ENCODE peak calls at places on chromosomes 12 and 14, in six cellular contexts. T is prostate gland, E is coronary artery, A is hepatocyte, I is endothelial cell of umbilical vein, K is ascending aorta. B is an unnamed sample.

GRCh38 chr14:22614240-22614799 is 16.2 kb downstream of the ABHD4 start:
- DNase-seq in I (peak), T (peak), E (no peak), K (peak), A (peak), B (peak)

GRCh38 chr14:83467811-83468210 is 1934.2 kb upstream of the SEL1L start:
- DNase-seq in E (no peak), T (no peak), I (no peak), K (no peak), A (no peak), B (no peak)

GRCh38 chr12:46855760-46856159 is 30.0 kb upstream of the SLC38A4 start:
- DNase-seq in E (no peak), I (no peak), A (no peak), K (no peak), T (no peak), B (no peak)

GRCh38 chr12:76820888-76821482 is 57.1 kb downstream of the ZDHHC17 start:
- DNase-seq in I (peak), T (peak), K (no peak), A (peak), E (no peak), B (peak)

GRCh38 chr14:99663716-99664635 is 19.0 kb downstream of the HHIPL1 start:
- DNase-seq in I (no peak), T (no peak), K (no peak), E (no peak), A (no peak), B (no peak)

GRCh38 chr12:101697197-101697929 is at the start of gene CHPT1:
- DNase-seq in T (peak), K (peak), I (peak), E (peak), A (peak), B (peak)

GRCh38 chr12:109963743-109964429 is 32.3 kb downstream of the GIT2 start:
- DNase-seq in A (peak), I (peak), T (peak), K (no peak), E (no peak), B (peak)

GRCh38 chr14:101135796-101136742 is 232.5 kb upstream of the RTL1 start:
- DNase-seq in T (no peak), A (no peak), E (no peak), I (no peak), K (no peak), B (no peak)

GRCh38 chr14:69358233-69358963 is 39.7 kb downstream of the ERH start:
- DNase-seq in T (no peak), E (no peak), I (no peak), K (no peak), A (no peak), B (no peak)

GRCh38 chr14:64808449-64808848 is 71.3 kb downstream of the SPTB start:
- DNase-seq in A (no peak), T (no peak), I (no peak), K (no peak), E (no peak), B (no peak)

GRCh38 chr14:70808023-70808401 is 1.3 kb downstream of the MAP3K9 start:
- DNase-seq in I (no peak), T (peak), K (no peak), E (no peak), A (peak), B (no peak)

GRCh38 chr12:128818065-128819022 is 5.4 kb downstream of the SLC15A4 start:
- DNase-seq in A (peak), E (no peak), T (no peak), I (no peak), K (peak), B (peak)

GRCh38 chr12:104722541-104723534 is 235.3 kb downstream of the SLC41A2 start:
- DNase-seq in A (no peak), E (no peak), K (no peak), I (peak), T (no peak), B (no peak)

GRCh38 chr12:121749267-121749666 is 36.7 kb downstream of the TMEM120B start:
- DNase-seq in K (no peak), T (no peak), A (no peak), I (no peak), E (no peak), B (no peak)

GRCh38 chr14:104460920-104461651 is 118.5 kb upstream of the C14orf180 start:
- DNase-seq in E (peak), T (no peak), A (peak), I (no peak), K (no peak), B (no peak)

GRCh38 chr12:79174656-79175055 is 310.1 kb downstream of the SYT1 start:
- DNase-seq in I (peak), A (peak), T (no peak), E (no peak), K (no peak), B (peak)

GRCh38 chr12:52629251-52630103 is 11.1 kb upstream of the KRT73 start:
- DNase-seq in A (no peak), K (peak), E (peak), I (no peak), T (no peak), B (no peak)

GRCh38 chr12:46456356-46457334 is 84.1 kb upstream of the SLC38A2 start:
- DNase-seq in I (no peak), E (no peak), T (no peak), K (no peak), A (no peak), B (no peak)

GRCh38 chr12:50258167-50258551 is 25.2 kb downstream of the LIMA1 start:
- DNase-seq in I (no peak), E (no peak), K (no peak), A (no peak), T (peak), B (no peak)

GRCh38 chr14:91417134-91417982 is at the start of gene CCDC88C:
- DNase-seq in I (peak), T (peak), A (peak), K (peak), E (no peak), B (no peak)

GRCh38 chr12:110661337-110661972 is 27.5 kb downstream of the HVCN1 start:
- DNase-seq in E (no peak), A (no peak), K (no peak), T (no peak), I (no peak), B (no peak)

GRCh38 chr14:30657606-30658163 is 35.6 kb downstream of the SCFD1 start:
- DNase-seq in A (no peak), E (no peak), T (no peak), K (no peak), I (peak), B (no peak)

GRCh38 chr14:32883189-32883588 is 55.5 kb upstream of the NPAS3 start:
- DNase-seq in T (no peak), A (no peak), I (no peak), E (no peak), K (no peak), B (peak)

GRCh38 chr12:77710209-77710608 is 120.5 kb upstream of the NAV3 start:
- DNase-seq in E (no peak), T (no peak), A (no peak), K (no peak), I (no peak), B (no peak)

GRCh38 chr14:105439179-105439578 is 19.6 kb downstream of the MTA1 start:
- DNase-seq in E (no peak), K (no peak), T (no peak), A (no peak), I (no peak), B (no peak)

GRCh38 chr12:12333407-12333831 is 16.6 kb downstream of the MANSC1 start:
- DNase-seq in E (no peak), T (no peak), I (peak), K (peak), A (no peak), B (peak)
- H3K4me3 ChIP-seq in E (no peak), T (no peak), I (no peak), K (no peak), A (no peak), B (no peak)

GRCh38 chr12:108315486-108316105 is 23.5 kb downstream of the CMKLR1 start:
- DNase-seq in I (no peak), A (no peak), E (no peak), K (no peak), T (no peak), B (no peak)
- H3K27ac ChIP-seq in I (no peak), A (no peak), E (peak), K (peak), T (no peak), B (no peak)

GRCh38 chr12:113359939-113360748 is 1.8 kb downstream of the PLBD2 start:
- DNase-seq in T (no peak), E (no peak), I (no peak), K (no peak), A (no peak), B (peak)
- TF ChIP-seq CTCF in T (no peak), E (no peak), I (no peak), K (no peak), A (peak), B (peak)

GRCh38 chr14:51846631-51847488 is 13.6 kb upstream of the GNG2 start:
- DNase-seq in A (peak), E (no peak), K (peak), I (peak), T (no peak), B (peak)
- H3K4me3 ChIP-seq in A (no peak), E (peak), K (no peak), I (no peak), T (no peak), B (no peak)

GRCh38 chr14:21269252-21270046 is at the start of gene HNRNPC:
- DNase-seq in E (peak), A (peak), I (peak), T (peak), K (peak), B (peak)

GRCh38 chr14:21264025-21264801 is 5.0 kb downstream of the HNRNPC start:
- DNase-seq in K (no peak), I (peak), E (no peak), T (no peak), A (no peak), B (no peak)

GRCh38 chr14:21268612-21269251 is 510 bp downstream of the HNRNPC start:
- DNase-seq in K (no peak), I (peak), A (peak), T (peak), E (no peak), B (peak)

GRCh38 chr14:21267886-21268611 is 1.2 kb downstream of the HNRNPC start:
- DNase-seq in E (no peak), K (no peak), I (peak), T (no peak), A (peak), B (no peak)

DNA sequence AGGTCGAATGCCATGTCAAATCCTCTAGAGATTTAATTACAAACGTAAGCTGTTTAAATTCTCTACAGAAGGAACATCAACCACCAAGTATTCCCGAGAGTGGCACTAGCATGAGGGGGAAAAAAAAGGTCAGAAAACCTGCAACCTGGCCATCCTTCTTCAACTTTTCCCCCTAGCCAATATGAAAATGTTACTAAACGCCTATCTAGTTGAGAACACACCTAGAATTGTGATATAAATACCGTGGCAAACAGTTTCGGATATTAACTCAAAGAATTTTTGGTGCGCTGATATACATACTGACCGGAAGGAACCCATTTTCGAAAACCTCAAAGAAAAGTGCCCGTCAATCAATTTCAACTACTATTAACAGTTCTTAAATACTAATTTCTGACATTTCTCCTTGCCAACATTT is 1.8 kb downstream of the HNRNPC start:
- DNase-seq in K (no peak), E (no peak), I (peak), T (no peak), A (no peak), B (no peak)
- H3K27ac ChIP-seq in K (peak), E (peak), I (peak), T (peak), A (peak), B (peak)

DNA sequence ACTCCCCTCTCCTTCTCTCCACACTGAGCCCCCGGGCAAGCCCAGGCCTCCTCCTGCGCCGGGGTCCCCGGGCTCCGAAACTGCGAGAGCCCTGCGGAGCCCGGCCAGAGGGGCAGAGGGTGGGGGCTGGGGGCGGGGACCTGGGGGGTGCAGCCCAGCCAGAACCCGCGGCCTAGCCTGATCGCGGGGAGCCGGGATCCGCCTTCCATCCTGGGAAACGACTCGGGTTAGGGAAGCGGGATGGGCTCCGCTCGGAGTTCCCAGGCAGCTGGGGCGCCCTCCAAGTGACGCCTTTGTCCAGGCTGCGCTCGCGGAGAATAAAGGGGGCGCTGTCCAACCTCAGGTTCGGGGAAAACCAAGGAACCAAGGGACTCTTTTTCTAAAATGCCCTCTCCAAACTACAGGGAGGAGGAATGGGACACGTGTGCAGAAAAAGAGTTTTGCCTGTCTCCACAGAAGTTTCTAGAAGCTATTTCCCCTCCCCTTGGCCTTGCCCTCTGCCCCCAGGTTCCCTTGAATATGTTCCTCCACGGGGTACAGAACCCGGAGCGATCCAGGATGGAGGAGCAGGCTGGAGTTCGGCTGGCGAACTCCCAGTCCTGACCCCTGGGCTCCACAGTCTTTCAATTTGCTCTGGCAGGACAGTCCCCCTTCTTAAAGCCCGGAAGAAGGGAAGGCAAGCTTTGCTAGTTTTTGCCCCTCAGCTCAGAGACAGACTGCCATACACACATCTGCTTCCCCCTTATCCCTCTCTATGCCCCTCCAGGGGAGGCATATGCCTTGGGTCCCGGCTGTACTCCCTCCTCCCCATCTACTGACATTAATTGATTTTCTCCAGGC is 13.9 kb downstream of the NKX2-1 start:
- DNase-seq in K (no peak), T (no peak), E (no peak), I (no peak), A (no peak), B (no peak)
- TF ChIP-seq CTCF in K (no peak), T (no peak), E (no peak), I (no peak), A (peak), B (peak)